ENCODE peak calls at places on chromosomes 5 and 9, in seven cellular contexts. One of them, this sample, is unnamed. For H3K9me3, the result is how much of the 10 kb centered on the place peaks cover.

GRCh38 chr5:154359222-154359583 is 86.6 kb upstream of the SAP30L start:
- DNase-seq in H9: no peak
- DNase-seq in CD8-positive, alpha-beta T cell: no peak
- DNase-seq in fibroblast of lung: no peak
- DNase-seq in hepatocyte: no peak
- DNase-seq in uterus: no peak
- DNase-seq in upper lobe of left lung: no peak
- DNase-seq in this sample: no peak

GRCh38 chr5:110335361-110336046 is 391.0 kb downstream of the TMEM232 start:
- DNase-seq in H9: no peak
- DNase-seq in fibroblast of lung: peak
- DNase-seq in upper lobe of left lung: no peak
- DNase-seq in uterus: no peak
- DNase-seq in hepatocyte: no peak
- DNase-seq in CD8-positive, alpha-beta T cell: no peak
- DNase-seq in this sample: peak

GRCh38 chr9:7402704-7403389 is 396.7 kb downstream of the DMAC1 start:
- DNase-seq in H9: no peak
- DNase-seq in fibroblast of lung: peak
- DNase-seq in uterus: no peak
- DNase-seq in upper lobe of left lung: no peak
- DNase-seq in hepatocyte: no peak
- DNase-seq in CD8-positive, alpha-beta T cell: no peak
- DNase-seq in this sample: no peak

GRCh38 chr5:64213568-64213967 is 47.9 kb downstream of the RNF180 start:
- DNase-seq in fibroblast of lung: no peak
- DNase-seq in H9: no peak
- DNase-seq in hepatocyte: no peak
- DNase-seq in uterus: no peak
- DNase-seq in CD8-positive, alpha-beta T cell: no peak
- DNase-seq in upper lobe of left lung: no peak
- DNase-seq in this sample: no peak

GRCh38 chr9:126450537-126451205 is 124.0 kb downstream of the MVB12B start:
- DNase-seq in fibroblast of lung: no peak
- DNase-seq in H9: peak
- DNase-seq in uterus: no peak
- DNase-seq in CD8-positive, alpha-beta T cell: no peak
- DNase-seq in upper lobe of left lung: no peak
- DNase-seq in hepatocyte: no peak
- DNase-seq in this sample: no peak

GRCh38 chr5:125112196-125112595 is 365.8 kb upstream of the ZNF608 start:
- DNase-seq in CD8-positive, alpha-beta T cell: no peak
- DNase-seq in upper lobe of left lung: no peak
- DNase-seq in H9: no peak
- DNase-seq in hepatocyte: no peak
- DNase-seq in uterus: no peak
- DNase-seq in fibroblast of lung: peak
- DNase-seq in this sample: no peak

GRCh38 chr5:6704361-6704851 is 8.8 kb upstream of the TENT4A start:
- DNase-seq in uterus: peak
- DNase-seq in hepatocyte: peak
- DNase-seq in H9: no peak
- DNase-seq in upper lobe of left lung: peak
- DNase-seq in CD8-positive, alpha-beta T cell: no peak
- DNase-seq in fibroblast of lung: peak
- DNase-seq in this sample: no peak

GRCh38 chr9:110133608-110134214 is 74.2 kb downstream of the C9orf152 start:
- DNase-seq in upper lobe of left lung: no peak
- DNase-seq in fibroblast of lung: peak
- DNase-seq in H9: no peak
- DNase-seq in CD8-positive, alpha-beta T cell: no peak
- DNase-seq in uterus: no peak
- DNase-seq in hepatocyte: no peak
- DNase-seq in this sample: no peak

GRCh38 chr9:4126184-4126865 is 173.5 kb downstream of the GLIS3 start:
- DNase-seq in hepatocyte: no peak
- DNase-seq in CD8-positive, alpha-beta T cell: no peak
- DNase-seq in fibroblast of lung: peak
- DNase-seq in H9: no peak
- DNase-seq in upper lobe of left lung: no peak
- DNase-seq in uterus: no peak
- DNase-seq in this sample: no peak
- H3K27ac ChIP-seq in hepatocyte: peak
- H3K27ac ChIP-seq in CD8-positive, alpha-beta T cell: no peak
- H3K27ac ChIP-seq in fibroblast of lung: peak
- H3K27ac ChIP-seq in H9: no peak
- H3K27ac ChIP-seq in upper lobe of left lung: peak
- H3K27ac ChIP-seq in uterus: no peak
- H3K27ac ChIP-seq in this sample: no peak

DNA sequence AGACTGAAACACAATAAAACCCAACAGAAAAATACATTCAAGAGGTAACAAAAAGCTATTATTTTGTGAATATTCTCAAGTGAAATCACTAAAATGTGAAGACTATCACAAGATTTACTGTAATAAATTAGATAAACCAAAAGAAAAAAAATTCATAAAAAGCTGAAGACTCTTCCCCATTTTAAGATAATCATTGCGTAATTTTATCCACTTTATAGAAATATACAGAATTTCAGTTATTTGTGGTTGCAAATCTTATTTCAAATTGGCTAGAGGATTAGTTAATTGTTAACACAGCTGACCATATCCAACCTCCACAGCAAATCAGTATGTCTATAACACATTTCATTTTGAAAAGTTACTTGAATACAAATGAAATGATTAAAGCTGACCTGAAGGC is 7.7 kb upstream of the TMEM267 start:
- DNase-seq in upper lobe of left lung: no peak
- DNase-seq in fibroblast of lung: no peak
- DNase-seq in H9: no peak
- DNase-seq in uterus: no peak
- DNase-seq in hepatocyte: no peak
- DNase-seq in CD8-positive, alpha-beta T cell: no peak
- DNase-seq in this sample: no peak
- TF ChIP-seq CTCF in upper lobe of left lung: no peak
- TF ChIP-seq CTCF in fibroblast of lung: no peak
- TF ChIP-seq CTCF in H9: no peak
- TF ChIP-seq CTCF in uterus: no peak
- TF ChIP-seq CTCF in hepatocyte: no peak
- TF ChIP-seq CTCF in CD8-positive, alpha-beta T cell: no peak
- TF ChIP-seq CTCF in this sample: no peak

GRCh38 chr5:74040811-74041491 is 415.0 kb downstream of the ARHGEF28 start:
- DNase-seq in hepatocyte: no peak
- DNase-seq in uterus: no peak
- DNase-seq in fibroblast of lung: peak
- DNase-seq in upper lobe of left lung: no peak
- DNase-seq in H9: no peak
- DNase-seq in CD8-positive, alpha-beta T cell: no peak
- DNase-seq in this sample: no peak

GRCh38 chr5:74040065-74040551 is 414.1 kb downstream of the ARHGEF28 start:
- DNase-seq in H9: no peak
- DNase-seq in upper lobe of left lung: no peak
- DNase-seq in hepatocyte: peak
- DNase-seq in fibroblast of lung: peak
- DNase-seq in CD8-positive, alpha-beta T cell: no peak
- DNase-seq in uterus: no peak
- DNase-seq in this sample: peak

GRCh38 chr5:74041913-74042312 is 415.9 kb downstream of the ARHGEF28 start:
- DNase-seq in hepatocyte: no peak
- DNase-seq in upper lobe of left lung: no peak
- DNase-seq in CD8-positive, alpha-beta T cell: no peak
- DNase-seq in fibroblast of lung: no peak
- DNase-seq in uterus: no peak
- DNase-seq in H9: no peak
- DNase-seq in this sample: no peak

GRCh38 chr5:74042559-74043357 is 416.8 kb downstream of the ARHGEF28 start:
- DNase-seq in fibroblast of lung: peak
- DNase-seq in uterus: no peak
- DNase-seq in H9: no peak
- DNase-seq in CD8-positive, alpha-beta T cell: no peak
- DNase-seq in upper lobe of left lung: no peak
- DNase-seq in hepatocyte: peak
- DNase-seq in this sample: no peak

DNA sequence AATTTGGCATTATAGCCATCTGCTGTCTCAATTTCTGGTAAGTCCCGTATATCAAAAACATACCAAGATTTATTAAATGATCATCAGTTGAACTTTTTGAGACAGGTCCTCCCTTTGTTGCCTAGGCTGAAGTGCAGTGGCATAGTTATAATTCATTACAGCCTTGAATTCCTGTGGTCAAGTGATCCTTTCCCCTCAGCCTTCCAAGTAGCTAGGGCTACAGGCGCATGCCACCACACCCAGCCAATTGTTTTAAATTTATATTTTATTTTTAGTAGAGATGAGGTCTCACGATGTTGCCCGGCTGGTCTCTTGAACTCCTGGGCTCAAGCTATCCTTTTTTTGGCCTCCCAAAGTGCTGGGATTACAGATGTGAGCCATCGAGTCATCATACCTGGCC is 418.9 kb downstream of the ARHGEF28 start:
- DNase-seq in uterus: no peak
- DNase-seq in fibroblast of lung: no peak
- DNase-seq in hepatocyte: no peak
- DNase-seq in CD8-positive, alpha-beta T cell: no peak
- DNase-seq in upper lobe of left lung: no peak
- DNase-seq in H9: no peak
- DNase-seq in this sample: no peak
- H3K9me3 ChIP-seq in uterus: under half
- H3K9me3 ChIP-seq in fibroblast of lung: under half
- H3K9me3 ChIP-seq in hepatocyte: under half
- H3K9me3 ChIP-seq in CD8-positive, alpha-beta T cell: under half
- H3K9me3 ChIP-seq in upper lobe of left lung: under half
- H3K9me3 ChIP-seq in H9: under half
- H3K9me3 ChIP-seq in this sample: under half

GRCh38 chr9:127783111-127783621 is 2.7 kb upstream of the CDK9 start:
- DNase-seq in CD8-positive, alpha-beta T cell: peak
- DNase-seq in uterus: no peak
- DNase-seq in hepatocyte: no peak
- DNase-seq in H9: no peak
- DNase-seq in fibroblast of lung: no peak
- DNase-seq in upper lobe of left lung: peak
- DNase-seq in this sample: no peak
- H3K27ac ChIP-seq in CD8-positive, alpha-beta T cell: peak
- H3K27ac ChIP-seq in uterus: peak
- H3K27ac ChIP-seq in hepatocyte: no peak
- H3K27ac ChIP-seq in H9: no peak
- H3K27ac ChIP-seq in fibroblast of lung: no peak
- H3K27ac ChIP-seq in upper lobe of left lung: peak
- H3K27ac ChIP-seq in this sample: no peak

DNA sequence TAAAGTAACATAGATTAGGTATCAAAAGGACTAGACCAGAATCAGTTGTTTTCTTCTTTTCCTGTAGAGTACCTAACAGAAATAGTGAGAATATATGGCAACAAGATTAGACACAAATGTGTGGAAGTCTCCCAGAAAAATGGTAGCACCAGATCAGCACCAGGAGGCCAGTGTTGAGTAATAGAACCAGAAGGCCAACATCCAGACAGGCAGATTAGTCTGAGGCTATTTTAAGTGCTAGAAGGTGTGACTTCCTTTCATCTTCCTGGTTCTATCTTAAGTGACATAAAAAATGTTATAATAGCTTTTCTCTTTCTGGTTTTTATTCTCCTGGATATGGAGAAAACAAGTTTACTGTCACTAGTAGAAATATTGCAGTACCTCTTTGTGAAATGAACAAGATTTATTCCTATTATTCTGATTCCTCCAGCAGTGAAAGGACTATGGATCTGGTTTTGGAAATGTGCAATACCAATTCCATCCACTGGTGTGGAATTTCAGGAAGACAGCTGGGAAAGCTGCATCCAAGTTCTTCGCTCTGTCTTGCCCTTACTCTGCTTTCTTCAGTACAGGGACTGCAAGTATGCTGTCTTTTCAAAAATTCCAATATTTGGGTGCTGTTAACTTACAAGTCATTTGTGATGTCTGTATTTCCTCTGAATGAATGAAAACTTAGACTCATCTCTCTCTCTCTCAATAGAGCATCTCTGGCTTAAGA is 39.1 kb downstream of the SHLD3 start:
- DNase-seq in hepatocyte: peak
- DNase-seq in fibroblast of lung: peak
- DNase-seq in CD8-positive, alpha-beta T cell: no peak
- DNase-seq in H9: no peak
- DNase-seq in uterus: no peak
- DNase-seq in upper lobe of left lung: no peak
- DNase-seq in this sample: no peak
- TF ChIP-seq CTCF in hepatocyte: peak
- TF ChIP-seq CTCF in fibroblast of lung: peak
- TF ChIP-seq CTCF in CD8-positive, alpha-beta T cell: peak
- TF ChIP-seq CTCF in H9: peak
- TF ChIP-seq CTCF in uterus: no peak
- TF ChIP-seq CTCF in upper lobe of left lung: peak
- TF ChIP-seq CTCF in this sample: peak

DNA sequence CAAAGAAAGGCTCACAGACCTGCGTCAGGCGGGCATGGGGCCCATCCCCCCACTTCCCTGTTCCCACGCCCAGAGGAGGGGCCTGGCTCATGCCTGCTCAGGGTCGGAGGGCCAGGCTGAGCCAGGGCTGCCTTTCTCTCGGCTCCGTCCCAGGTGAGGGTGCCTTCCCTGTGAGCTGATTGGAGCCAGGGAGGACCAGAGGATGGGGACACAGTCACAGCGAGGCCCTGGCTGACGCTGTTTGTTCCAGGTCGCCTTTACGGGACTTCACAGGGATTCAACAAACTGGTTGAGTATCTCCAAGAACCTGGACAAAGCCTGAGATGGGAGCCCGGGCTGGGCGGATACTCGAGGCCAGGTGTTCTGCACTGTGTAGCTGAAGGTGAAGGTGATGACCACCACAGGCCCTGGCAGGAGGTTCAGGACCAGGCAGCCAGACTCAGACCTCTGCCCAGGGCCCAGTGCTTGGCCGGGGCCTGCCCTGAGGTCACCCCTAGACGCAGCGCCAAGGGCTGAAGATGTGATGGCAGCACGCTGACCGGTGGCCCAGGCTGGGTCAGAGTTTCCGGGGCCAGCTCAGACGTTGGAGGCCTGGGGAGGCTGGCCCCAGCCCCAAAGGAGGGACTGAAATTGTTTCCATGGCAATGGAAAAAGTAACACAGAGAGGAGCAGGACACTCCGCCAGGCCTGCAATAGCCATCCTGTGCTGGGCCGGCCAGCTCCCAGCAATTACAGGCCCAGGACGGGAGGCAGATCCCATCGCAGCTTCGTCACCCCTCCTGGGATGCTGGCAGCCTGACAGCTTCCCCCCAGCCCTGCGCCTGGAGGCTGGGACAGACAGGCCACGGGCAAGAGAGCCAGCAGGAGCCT is 65.3 kb upstream of the ADAMTS2 start:
- DNase-seq in hepatocyte: peak
- DNase-seq in H9: no peak
- DNase-seq in upper lobe of left lung: peak
- DNase-seq in fibroblast of lung: no peak
- DNase-seq in uterus: no peak
- DNase-seq in CD8-positive, alpha-beta T cell: no peak
- DNase-seq in this sample: no peak
- H3K9me3 ChIP-seq in hepatocyte: under half
- H3K9me3 ChIP-seq in H9: under half
- H3K9me3 ChIP-seq in upper lobe of left lung: under half
- H3K9me3 ChIP-seq in fibroblast of lung: under half
- H3K9me3 ChIP-seq in uterus: under half
- H3K9me3 ChIP-seq in CD8-positive, alpha-beta T cell: under half
- H3K9me3 ChIP-seq in this sample: under half

DNA sequence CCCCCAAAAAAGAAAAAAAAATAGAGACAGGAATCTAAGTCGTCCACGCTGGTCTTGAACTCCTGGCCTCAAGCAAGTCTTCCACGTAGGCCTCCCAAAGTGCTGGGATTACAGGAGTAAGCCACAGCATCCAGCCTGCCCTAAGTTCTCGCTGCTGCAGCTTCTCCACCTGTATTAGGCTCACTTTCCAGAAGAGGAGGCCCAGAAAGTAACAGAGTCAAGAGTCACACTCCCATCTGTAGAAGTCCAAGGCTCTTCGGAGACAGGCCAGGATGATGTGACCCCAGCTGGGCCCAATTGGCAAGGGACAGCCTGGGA is 1.8 kb downstream of the EEIG1 start:
- DNase-seq in CD8-positive, alpha-beta T cell: no peak
- DNase-seq in fibroblast of lung: no peak
- DNase-seq in H9: no peak
- DNase-seq in uterus: no peak
- DNase-seq in upper lobe of left lung: no peak
- DNase-seq in hepatocyte: peak
- DNase-seq in this sample: no peak
- H3K27ac ChIP-seq in CD8-positive, alpha-beta T cell: peak
- H3K27ac ChIP-seq in fibroblast of lung: peak
- H3K27ac ChIP-seq in H9: no peak
- H3K27ac ChIP-seq in uterus: peak
- H3K27ac ChIP-seq in upper lobe of left lung: peak
- H3K27ac ChIP-seq in hepatocyte: peak
- H3K27ac ChIP-seq in this sample: no peak